ENCODE peak calls at places on chromosomes 13 and 19, in five cellular contexts. K is GM13976, U is GM12878, Z is mesenteric fat pad, N is epithelial cell of prostate. B is an unnamed sample.

GRCh38 chr19:45676851-45677263 is 8.8 kb downstream of the GIPR start:
- DNase-seq in K (peak), U (no peak), Z (no peak), N (no peak), B (peak)

GRCh38 chr13:97640236-97640635 is 206.3 kb downstream of the RAP2A start:
- DNase-seq in K (no peak), U (no peak), Z (no peak), N (no peak), B (no peak)

GRCh38 chr13:59494560-59494970 is 669.2 kb downstream of the DIAPH3 start:
- DNase-seq in K (no peak), U (no peak), Z (no peak), N (no peak), B (no peak)

GRCh38 chr19:10617409-10618121 is 7.8 kb upstream of the SLC44A2 start:
- DNase-seq in K (no peak), U (no peak), Z (no peak), N (peak), B (no peak)

GRCh38 chr13:27919934-27920676 is at the start of gene PDX1:
- DNase-seq in K (peak), U (no peak), Z (no peak), N (no peak), B (no peak)

GRCh38 chr13:37954191-37954590 is 84.6 kb upstream of the TRPC4 start:
- DNase-seq in K (no peak), U (no peak), Z (no peak), N (peak), B (no peak)

GRCh38 chr13:41458187-41458938 is 1.0 kb downstream of the RGCC start:
- DNase-seq in K (peak), U (no peak), Z (peak), N (no peak), B (peak)

GRCh38 chr13:108915634-108916497 is 286.5 kb downstream of the MYO16 start:
- DNase-seq in K (peak), U (peak), Z (peak), N (peak), B (peak)

GRCh38 chr19:47228937-47229673 is 1.9 kb downstream of the BBC3 start:
- DNase-seq in K (no peak), U (no peak), Z (no peak), N (no peak), B (no peak)

GRCh38 chr13:33279898-33280549 is 5.5 kb downstream of the STARD13 start:
- DNase-seq in K (no peak), U (no peak), Z (no peak), N (peak), B (no peak)

GRCh38 chr13:74251778-74252519 is 117.7 kb upstream of the KLF12 start:
- DNase-seq in K (no peak), U (no peak), Z (no peak), N (no peak), B (no peak)

GRCh38 chr19:1471514-1472107 is 7.4 kb downstream of the C19orf25 start:
- DNase-seq in K (no peak), U (no peak), Z (no peak), N (no peak), B (no peak)

GRCh38 chr13:32409561-32410440 is 18.1 kb downstream of the N4BP2L1 start:
- DNase-seq in K (no peak), U (no peak), Z (no peak), N (no peak), B (no peak)

GRCh38 chr13:86729206-86729605 is 930.0 kb upstream of the SLITRK6 start:
- DNase-seq in K (no peak), U (no peak), Z (no peak), N (no peak), B (no peak)

GRCh38 chr13:52646967-52647366 is 4.7 kb downstream of the HNRNPA1L2 start:
- DNase-seq in K (no peak), U (no peak), Z (no peak), N (no peak), B (no peak)

GRCh38 chr13:113753171-113753570 is 5.9 kb upstream of the TMEM255B start:
- DNase-seq in K (no peak), U (no peak), Z (no peak), N (no peak), B (no peak)

GRCh38 chr13:42592915-42593718 is 19.2 kb downstream of the TNFSF11 start:
- DNase-seq in K (no peak), U (no peak), Z (no peak), N (no peak), B (no peak)

GRCh38 chr19:44611812-44612295 is 1.5 kb upstream of the IGSF23 start:
- DNase-seq in K (no peak), U (no peak), Z (no peak), N (no peak), B (no peak)

GRCh38 chr19:18153555-18154134 is 682 bp downstream of the PIK3R2 start:
- DNase-seq in K (no peak), U (no peak), Z (no peak), N (no peak), B (peak)

GRCh38 chr13:94121686-94122085 is 357.8 kb downstream of the DCT start:
- DNase-seq in K (no peak), U (no peak), Z (no peak), N (no peak), B (no peak)

GRCh38 chr13:77874406-77874805 is 44.2 kb downstream of the EDNRB start:
- DNase-seq in K (no peak), U (no peak), Z (no peak), N (no peak), B (no peak)

GRCh38 chr19:35958660-35959039 is 22.5 kb downstream of the LRFN3 start:
- DNase-seq in K (no peak), U (no peak), Z (no peak), N (no peak), B (no peak)